ENCODE peak calls at places on chromosome 22, in ten cellular contexts. H is fibroblast of pulmonary artery; G is activated effector memory CD4-positive, alpha-beta T cell treated with anti-CD3 and anti-CD28 coated beads, Interleukin-2, amount 50 U/mL, for 16 hours; N is ACHN; A is NCI-H774; C is epithelial cell of prostate; O is RPMI7951; X is cardiac muscle cell; S is BJ; E is naive thymus-derived CD8-positive, alpha-beta T cell. Y is an unnamed sample.

GRCh38 chr22:43312608-43313007 is 30.6 kb downstream of the SCUBE1 start:
- DNase-seq in H (no peak), G (no peak), N (no peak), A (no peak), C (no peak), O (no peak), X (no peak), S (no peak), E (no peak), Y (no peak)

GRCh38 chr22:25112538-25113253 is 87.0 kb upstream of the CRYBB3 start:
- DNase-seq in H (no peak), G (no peak), N (no peak), A (no peak), C (no peak), O (no peak), X (no peak), S (no peak), E (no peak), Y (no peak)

GRCh38 chr22:46462726-46463371 is 74.6 kb downstream of the CELSR1 start:
- DNase-seq in H (peak), G (no peak), N (peak), A (no peak), C (peak), O (peak), X (no peak), S (peak), E (no peak), Y (no peak)

GRCh38 chr22:49461674-49462073 is 366.0 kb downstream of the BRD1 start:
- DNase-seq in H (no peak), G (no peak), N (no peak), A (no peak), C (no peak), O (no peak), X (no peak), S (no peak), E (no peak), Y (no peak)

GRCh38 chr22:19454156-19454555 is 6.6 kb upstream of the C22orf39 start:
- DNase-seq in H (no peak), G (no peak), N (no peak), A (no peak), C (no peak), O (no peak), X (no peak), S (no peak), E (no peak), Y (no peak)

GRCh38 chr22:22037229-22037628 is 54.6 kb upstream of the TOP3B start:
- DNase-seq in H (no peak), G (no peak), N (no peak), A (no peak), C (no peak), O (no peak), X (no peak), S (no peak), E (no peak), Y (no peak)

GRCh38 chr22:17734197-17734596 is 40.1 kb downstream of the BID start:
- DNase-seq in H (peak), G (no peak), N (no peak), A (no peak), C (no peak), O (peak), X (no peak), S (no peak), E (no peak), Y (no peak)

GRCh38 chr22:41598081-41598480 is 8.4 kb upstream of the PMM1 start:
- DNase-seq in H (peak), G (no peak), N (peak), A (no peak), C (peak), O (peak), X (no peak), S (no peak), E (no peak), Y (no peak)

GRCh38 chr22:41523464-41524221 is 20.6 kb downstream of the POLR3H start:
- DNase-seq in H (peak), G (no peak), N (no peak), A (no peak), C (no peak), O (no peak), X (no peak), S (no peak), E (no peak), Y (no peak)

GRCh38 chr22:42608481-42609361 is 6.0 kb downstream of the POLDIP3 start:
- DNase-seq in H (peak), G (no peak), N (peak), A (no peak), C (no peak), O (peak), X (no peak), S (no peak), E (no peak), Y (no peak)

GRCh38 chr22:22168190-22168940 is 76.2 kb upstream of the VPREB1 start:
- DNase-seq in H (peak), G (no peak), N (no peak), A (peak), C (no peak), O (peak), X (no peak), S (no peak), E (no peak), Y (no peak)

GRCh38 chr22:43917523-43917922 is 6.1 kb upstream of the PNPLA3 start:
- DNase-seq in H (no peak), G (no peak), N (no peak), A (no peak), C (no peak), O (peak), X (no peak), S (no peak), E (no peak), Y (no peak)

GRCh38 chr22:45235101-45235777 is 5.5 kb downstream of the KIAA0930 start:
- DNase-seq in H (no peak), G (no peak), N (no peak), A (no peak), C (no peak), O (no peak), X (no peak), S (no peak), E (no peak), Y (no peak)

GRCh38 chr22:49827853-49828598 is at the start of gene BRD1:
- DNase-seq in H (peak), G (peak), N (peak), A (peak), C (no peak), O (peak), X (peak), S (no peak), E (peak), Y (no peak)

GRCh38 chr22:38468761-38469305 is 937 bp downstream of the KDELR3 start:
- DNase-seq in H (no peak), G (peak), N (no peak), A (no peak), C (no peak), O (no peak), X (no peak), S (no peak), E (no peak), Y (no peak)

GRCh38 chr22:45112136-45112879 is 51.4 kb upstream of the NUP50 start:
- DNase-seq in H (peak), G (no peak), N (no peak), A (no peak), C (peak), O (peak), X (no peak), S (peak), E (no peak), Y (no peak)

GRCh38 chr22:40635940-40636379 is 559 bp downstream of the MRTFA start:
- DNase-seq in H (no peak), G (no peak), N (no peak), A (no peak), C (no peak), O (no peak), X (no peak), S (no peak), E (no peak), Y (no peak)

GRCh38 chr22:50734986-50735738 is 2.8 kb upstream of the ACR start:
- DNase-seq in H (no peak), G (peak), N (no peak), A (no peak), C (no peak), O (no peak), X (no peak), S (no peak), E (no peak), Y (no peak)

GRCh38 chr22:42207918-42208317 is 62.5 kb downstream of the TCF20 start:
- DNase-seq in H (no peak), G (no peak), N (no peak), A (no peak), C (no peak), O (no peak), X (no peak), S (no peak), E (no peak), Y (no peak)

GRCh38 chr22:33476206-33476605 is 418.0 kb upstream of the SYN3 start:
- DNase-seq in H (no peak), G (no peak), N (no peak), A (no peak), C (no peak), O (peak), X (no peak), S (no peak), E (no peak), Y (no peak)

GRCh38 chr22:28381427-28382167 is 298.0 kb downstream of the TTC28 start:
- DNase-seq in H (no peak), G (no peak), N (no peak), A (no peak), C (no peak), O (no peak), X (no peak), S (peak), E (no peak), Y (no peak)

GRCh38 chr22:25623310-25623734 is 58.8 kb downstream of the GRK3 start:
- DNase-seq in H (no peak), G (no peak), N (no peak), A (no peak), C (no peak), O (no peak), X (no peak), S (no peak), E (no peak), Y (no peak)

GRCh38 chr22:37435970-37436603 is 8.8 kb upstream of the ELFN2 start:
- DNase-seq in H (no peak), G (no peak), N (no peak), A (no peak), C (no peak), O (no peak), X (no peak), S (no peak), E (no peak), Y (no peak)

GRCh38 chr22:38230108-38230825 is 28.5 kb downstream of the MAFF start:
- DNase-seq in H (peak), G (peak), N (peak), A (no peak), C (peak), O (peak), X (peak), S (no peak), E (no peak), Y (no peak)

GRCh38 chr22:23063539-23064380 is 6.6 kb upstream of the GNAZ start:
- DNase-seq in H (no peak), G (peak), N (no peak), A (no peak), C (no peak), O (no peak), X (no peak), S (no peak), E (no peak), Y (no peak)

GRCh38 chr22:37199839-37200161 is 11.8 kb upstream of the C1QTNF6 start:
- DNase-seq in H (no peak), G (no peak), N (no peak), A (no peak), C (no peak), O (peak), X (no peak), S (no peak), E (no peak), Y (no peak)

GRCh38 chr22:30992565-30992964 is 23.5 kb downstream of the TUG1 start:
- DNase-seq in H (no peak), G (no peak), N (no peak), A (no peak), C (no peak), O (no peak), X (no peak), S (no peak), E (no peak), Y (no peak)

GRCh38 chr22:22710719-22711531 is 66.5 kb downstream of the GGTLC2 start:
- DNase-seq in H (peak), G (peak), N (peak), A (peak), C (no peak), O (no peak), X (no peak), S (no peak), E (peak), Y (peak)

GRCh38 chr22:28819253-28820096 is 19.1 kb upstream of the XBP1 start:
- DNase-seq in H (no peak), G (peak), N (no peak), A (no peak), C (no peak), O (no peak), X (no peak), S (no peak), E (no peak), Y (no peak)

GRCh38 chr22:29600846-29601245 is 2.6 kb upstream of the NF2 start:
- DNase-seq in H (no peak), G (no peak), N (no peak), A (no peak), C (no peak), O (no peak), X (no peak), S (no peak), E (no peak), Y (no peak)

GRCh38 chr22:36344106-36344827 is 43.5 kb downstream of the MYH9 start:
- DNase-seq in H (no peak), G (peak), N (no peak), A (no peak), C (no peak), O (no peak), X (no peak), S (no peak), E (no peak), Y (no peak)

GRCh38 chr22:37609240-37610152 is 862 bp downstream of the GGA1 start:
- DNase-seq in H (peak), G (no peak), N (peak), A (no peak), C (no peak), O (no peak), X (no peak), S (no peak), E (no peak), Y (no peak)

GRCh38 chr22:48778308-48779195 is 1049.1 kb downstream of the BRD1 start:
- DNase-seq in H (no peak), G (peak), N (no peak), A (no peak), C (no peak), O (no peak), X (no peak), S (no peak), E (no peak), Y (no peak)